ENCODE peak calls at places on chromosomes 12 and 14, in five cellular contexts. X is esophagus squamous epithelium, E is upper lobe of right lung, T is fibroblast of villous mesenchyme, Q is heart right ventricle. F is an unnamed sample.
A peak's percentile ranks its signal among the peaks of the same experiment; 100 is the strongest.

GRCh38 chr14:94225460-94225989 is 51.4 kb downstream of the PPP4R4 start:
- DNase-seq in X (no peak), E (no peak), T (no peak), Q (no peak), F (no peak)

GRCh38 chr12:19437996-19438395 is 1.3 kb upstream of the AEBP2 start:
- DNase-seq in X (no peak), E (no peak), T (no peak), Q (no peak), F (no peak)

GRCh38 chr12:132812631-132813305 is 15.9 kb downstream of the GOLGA3 start:
- DNase-seq in X (no peak), E (no peak), T (peak; percentile 92), Q (no peak), F (peak; percentile 34)

GRCh38 chr12:26056335-26056734 is 68.5 kb downstream of the BHLHE41 start:
- DNase-seq in X (no peak), E (no peak), T (no peak), Q (no peak), F (no peak)

GRCh38 chr14:78970677-78971076 is 800.5 kb downstream of the NRXN3 start:
- DNase-seq in X (no peak), E (no peak), T (no peak), Q (no peak), F (no peak)

GRCh38 chr14:84252706-84253105 is 1277.2 kb upstream of the FLRT2 start:
- DNase-seq in X (no peak), E (no peak), T (no peak), Q (no peak), F (no peak)

GRCh38 chr14:104291123-104292000 is 153.0 kb downstream of the KIF26A start:
- DNase-seq in X (no peak), E (peak; percentile 54), T (no peak), Q (no peak), F (no peak)

GRCh38 chr14:92914087-92914656 is 8.8 kb upstream of the CHGA start:
- DNase-seq in X (no peak), E (no peak), T (peak; percentile 41), Q (peak; percentile 28), F (peak; percentile 4)

GRCh38 chr12:109309441-109310246 is 560 bp upstream of the FOXN4 start:
- DNase-seq in X (no peak), E (no peak), T (no peak), Q (no peak), F (no peak)

GRCh38 chr12:8658361-8658760 is 4.3 kb downstream of the MFAP5 start:
- DNase-seq in X (no peak), E (no peak), T (no peak), Q (no peak), F (peak; percentile 92)

GRCh38 chr12:89634508-89634907 is 74.1 kb downstream of the ATP2B1 start:
- DNase-seq in X (no peak), E (no peak), T (no peak), Q (no peak), F (no peak)

GRCh38 chr12:57985685-57986084 is 44.3 kb downstream of the ATP23 start:
- DNase-seq in X (no peak), E (no peak), T (no peak), Q (no peak), F (no peak)

GRCh38 chr14:68591786-68592185 is 201.1 kb downstream of the ZFP36L1 start:
- DNase-seq in X (no peak), E (no peak), T (no peak), Q (no peak), F (no peak)

GRCh38 chr12:89544027-89544426 is 18.2 kb upstream of the POC1B start:
- DNase-seq in X (no peak), E (no peak), T (no peak), Q (no peak), F (no peak)

GRCh38 chr14:99425272-99425681 is 55.4 kb downstream of the SETD3 start:
- DNase-seq in X (no peak), E (peak; percentile 92), T (no peak), Q (no peak), F (no peak)

GRCh38 chr12:807041-807717 is 54.8 kb downstream of the WNK1 start:
- DNase-seq in X (no peak), E (no peak), T (no peak), Q (no peak), F (no peak)

GRCh38 chr14:100428727-100429126 is 105.6 kb downstream of the SLC25A47 start:
- DNase-seq in X (no peak), E (no peak), T (peak; percentile 28), Q (no peak), F (peak; percentile 35)

GRCh38 chr12:122669397-122670070 is 33.6 kb downstream of the HCAR2 start:
- DNase-seq in X (no peak), E (no peak), T (peak; percentile 70), Q (no peak), F (peak; percentile 62)

GRCh38 chr14:56708704-56709103 is 101.6 kb downstream of the OTX2 start:
- DNase-seq in X (no peak), E (no peak), T (no peak), Q (no peak), F (no peak)

GRCh38 chr14:97177635-97178034 is 380.5 kb downstream of the VRK1 start:
- DNase-seq in X (no peak), E (no peak), T (no peak), Q (no peak), F (no peak)

GRCh38 chr12:39006286-39006685 is 100.9 kb upstream of the CPNE8 start:
- DNase-seq in X (no peak), E (no peak), T (no peak), Q (no peak), F (no peak)

GRCh38 chr14:77151245-77151644 is 9.7 kb upstream of the ZDHHC22 start:
- DNase-seq in X (no peak), E (no peak), T (no peak), Q (no peak), F (no peak)

GRCh38 chr12:131830335-131831020 is 2.3 kb downstream of the MMP17 start:
- DNase-seq in X (no peak), E (peak; percentile 87), T (peak; percentile 83), Q (peak; percentile 86), F (peak; percentile 86)

GRCh38 chr12:79555006-79555925 is 135.5 kb downstream of the PAWR start:
- DNase-seq in X (no peak), E (no peak), T (peak; percentile 79), Q (no peak), F (peak; percentile 73)

GRCh38 chr14:51776102-51776894 is 84.1 kb upstream of the GNG2 start:
- DNase-seq in X (no peak), E (no peak), T (peak; percentile 75), Q (peak; percentile 35), F (peak; percentile 76)

GRCh38 chr12:87779858-87780498 is 249.2 kb downstream of the C12orf50 start:
- DNase-seq in X (no peak), E (no peak), T (no peak), Q (no peak), F (no peak)

GRCh38 chr12:1911598-1912575 is 6.6 kb downstream of the CACNA2D4 start:
- DNase-seq in X (no peak), E (no peak), T (no peak), Q (no peak), F (no peak)

GRCh38 chr12:62256408-62257079 is 3.7 kb upstream of the USP15 start:
- DNase-seq in X (no peak), E (no peak), T (peak; percentile 25), Q (no peak), F (no peak)

GRCh38 chr14:34325493-34325892 is 136.5 kb downstream of the SPTSSA start:
- DNase-seq in X (no peak), E (no peak), T (no peak), Q (no peak), F (no peak)

GRCh38 chr12:106329231-106329985 is 26.9 kb downstream of the TCP11L2 start:
- DNase-seq in X (no peak), E (no peak), T (no peak), Q (no peak), F (peak; percentile 35)

GRCh38 chr12:105253882-105254513 is 18.0 kb upstream of the APPL2 start:
- DNase-seq in X (no peak), E (no peak), T (peak; percentile 64), Q (no peak), F (peak; percentile 89)

GRCh38 chr14:55297611-55298323 is 26.5 kb downstream of the FBXO34 start:
- DNase-seq in X (no peak), E (no peak), T (no peak), Q (no peak), F (no peak)

GRCh38 chr14:103001651-103002396 is 55.5 kb downstream of the CDC42BPB start:
- DNase-seq in X (no peak), E (no peak), T (no peak), Q (no peak), F (no peak)

GRCh38 chr12:75177997-75178396 is 31.6 kb downstream of the KCNC2 start:
- DNase-seq in X (no peak), E (no peak), T (peak; percentile 85), Q (no peak), F (peak; percentile 91)

GRCh38 chr12:116924558-116925453 is 14.1 kb downstream of the FBXW8 start:
- DNase-seq in X (no peak), E (no peak), T (peak; percentile 69), Q (no peak), F (peak; percentile 74)

GRCh38 chr12:40444174-40444573 is 219.4 kb downstream of the LRRK2 start:
- DNase-seq in X (no peak), E (no peak), T (no peak), Q (no peak), F (no peak)

GRCh38 chr12:40451661-40452060 is 226.9 kb downstream of the LRRK2 start:
- DNase-seq in X (no peak), E (no peak), T (no peak), Q (no peak), F (no peak)

GRCh38 chr12:40446385-40446784 is 221.6 kb downstream of the LRRK2 start:
- DNase-seq in X (no peak), E (no peak), T (peak; percentile 9), Q (no peak), F (peak; percentile 6)
- TF ChIP-seq CTCF in X (no peak), E (peak; percentile 41), T (peak; percentile 43), Q (no peak), F (peak; percentile 55)

GRCh38 chr14:29316936-29317335 is 550.3 kb downstream of the FOXG1 start:
- DNase-seq in X (no peak), E (no peak), T (no peak), Q (no peak), F (no peak)
- H3K4me3 ChIP-seq in X (no peak overlapping the region), E (no peak overlapping the region), T (no peak overlapping the region), Q (no peak overlapping the region), F (no peak overlapping the region)

GRCh38 chr12:41795910-41796309 is 348.8 kb downstream of the GXYLT1 start:
- DNase-seq in X (no peak), E (no peak), T (no peak), Q (no peak), F (no peak)
- TF ChIP-seq CTCF in X (no peak), E (no peak), T (no peak), Q (no peak), F (no peak)

DNA sequence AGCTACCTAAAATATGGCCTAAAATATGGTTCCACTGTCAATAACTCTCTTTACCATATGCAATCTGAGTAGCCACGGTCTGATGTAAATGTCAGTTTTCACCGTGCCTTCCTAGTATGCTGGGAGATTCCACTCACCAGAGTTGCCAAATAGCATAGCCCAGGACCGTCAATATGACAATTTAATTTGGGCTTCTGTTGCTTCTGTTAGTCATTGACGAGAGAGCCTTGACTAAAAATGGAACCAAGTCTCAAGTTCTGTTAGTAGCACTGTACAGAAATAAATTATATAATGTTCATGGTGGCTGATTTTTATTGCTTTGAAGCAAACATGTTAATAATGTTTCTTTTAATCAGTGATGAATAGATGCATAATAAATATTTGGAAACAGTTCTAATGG is 348.3 kb downstream of the BCAT1 start:
- DNase-seq in X (no peak), E (no peak), T (peak; percentile 14), Q (no peak), F (no peak)
- H3K4me3 ChIP-seq in X (no peak overlapping the region), E (no peak overlapping the region), T (no peak overlapping the region), Q (no peak overlapping the region), F (no peak overlapping the region)